ENCODE peak calls at places on chromosomes 13 and 19, in ten cellular contexts. M is endothelial cell; X is thoracic aorta; S is choroid plexus epithelial cell; U is mammary epithelial cell; B is BE2C; T is IMR-90; H is heart right ventricle; Q is CD8-positive, alpha-beta T cell; A is fibroblast of lung. G is an unnamed sample.

GRCh38 chr13:39777021-39777420 is 121.6 kb downstream of the COG6 start:
- DNase-seq in M (no peak), X (no peak), S (no peak), U (no peak), B (no peak), T (no peak), H (no peak), Q (no peak), A (no peak), G (no peak)

GRCh38 chr13:84654654-84655244 is 772.5 kb upstream of the SLITRK1 start:
- DNase-seq in M (no peak), X (no peak), S (no peak), U (no peak), B (no peak), T (no peak), H (no peak), Q (no peak), A (no peak), G (no peak)

GRCh38 chr13:65453982-65454381 is 1776.2 kb downstream of the PCDH9 start:
- DNase-seq in M (no peak), X (no peak), S (no peak), U (no peak), B (no peak), T (no peak), H (no peak), Q (no peak), A (no peak), G (no peak)

GRCh38 chr13:87893982-87894527 is 222.9 kb downstream of the SLITRK5 start:
- DNase-seq in M (no peak), X (no peak), S (no peak), U (no peak), B (no peak), T (no peak), H (no peak), Q (no peak), A (no peak), G (no peak)

GRCh38 chr13:65829241-65830008 is 1400.7 kb downstream of the PCDH9 start:
- DNase-seq in M (no peak), X (no peak), S (no peak), U (no peak), B (no peak), T (no peak), H (no peak), Q (no peak), A (no peak), G (no peak)

GRCh38 chr19:16896913-16897571 is 8.2 kb downstream of the F2RL3 start:
- DNase-seq in M (peak; percentile 93), X (peak; percentile 95), S (peak; percentile 97), U (peak; percentile 86), B (peak; percentile 96), T (peak; percentile 91), H (peak; percentile 97), Q (peak; percentile 42), A (peak; percentile 96), G (peak; percentile 93)

GRCh38 chr19:32172761-32173160 is 172.6 kb upstream of the ZNF507 start:
- DNase-seq in M (no peak), X (no peak), S (no peak), U (no peak), B (no peak), T (no peak), H (no peak), Q (no peak), A (no peak), G (no peak)

GRCh38 chr13:26010487-26011207 is 41.2 kb downstream of the SHISA2 start:
- DNase-seq in M (no peak), X (no peak), S (no peak), U (no peak), B (no peak), T (no peak), H (no peak), Q (no peak), A (no peak), G (no peak)

GRCh38 chr19:43132696-43133095 is 50.2 kb upstream of the PSG2 start:
- DNase-seq in M (no peak), X (no peak), S (no peak), U (peak; percentile 39), B (no peak), T (peak; percentile 59), H (no peak), Q (no peak), A (no peak), G (no peak)

GRCh38 chr19:58483776-58484175 is 7.6 kb downstream of the ZNF446 start:
- DNase-seq in M (no peak), X (no peak), S (no peak), U (no peak), B (no peak), T (peak; percentile 17), H (no peak), Q (no peak), A (no peak), G (no peak)

GRCh38 chr19:35249848-35250711 is 1.3 kb downstream of the LSR start:
- DNase-seq in M (no peak), X (no peak), S (no peak), U (no peak), B (no peak), T (no peak), H (no peak), Q (no peak), A (no peak), G (no peak)

GRCh38 chr19:3678188-3678587 is 22.1 kb downstream of the PIP5K1C start:
- DNase-seq in M (no peak), X (no peak), S (no peak), U (no peak), B (no peak), T (no peak), H (no peak), Q (no peak), A (no peak), G (no peak)

GRCh38 chr19:30656520-30657100 is 284.4 kb downstream of the ZNF536 start:
- DNase-seq in M (no peak), X (no peak), S (no peak), U (no peak), B (no peak), T (no peak), H (no peak), Q (no peak), A (no peak), G (no peak)

GRCh38 chr13:110536006-110536693 is 25.4 kb downstream of the RAB20 start:
- DNase-seq in M (no peak), X (no peak), S (no peak), U (no peak), B (no peak), T (no peak), H (peak; percentile 45), Q (no peak), A (no peak), G (no peak)

GRCh38 chr19:53553865-53554791 is 16.2 kb downstream of the ZNF331 start:
- DNase-seq in M (peak; percentile 61), X (peak; percentile 56), S (peak; percentile 88), U (peak; percentile 78), B (peak; percentile 82), T (peak; percentile 93), H (peak; percentile 89), Q (peak; percentile 88), A (peak; percentile 85), G (no peak)

DNA sequence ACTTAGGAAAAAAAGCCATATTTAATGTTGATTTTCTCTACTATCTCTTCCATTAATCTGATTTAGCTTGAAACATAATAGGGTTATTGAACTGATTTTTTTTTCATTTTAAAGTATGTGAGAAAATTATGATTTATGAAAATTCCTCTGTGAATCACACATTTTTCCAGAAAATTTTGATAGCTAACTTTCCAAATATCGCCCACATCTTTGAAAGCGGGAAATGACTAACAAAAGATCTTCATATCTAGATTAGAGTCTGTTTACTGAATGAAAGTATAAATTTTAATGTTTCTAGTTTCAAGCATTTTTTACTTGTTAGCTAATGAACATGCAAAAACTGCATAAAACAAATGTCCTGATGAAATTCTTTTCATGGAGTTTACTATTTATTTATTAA is 97.4 kb downstream of the POSTN start:
- DNase-seq in M (no peak), X (no peak), S (no peak), U (no peak), B (no peak), T (peak; percentile 15), H (no peak), Q (no peak), A (no peak), G (no peak)
- TF ChIP-seq CTCF in M (no peak), X (no peak), S (no peak), U (no peak), B (no peak), T (no peak), H (no peak), Q (no peak), A (no peak), G (no peak)

GRCh38 chr13:85879014-85879413 is 79.8 kb upstream of the SLITRK6 start:
- DNase-seq in M (no peak), X (no peak), S (peak; percentile 2), U (no peak), B (no peak), T (no peak), H (no peak), Q (no peak), A (peak; percentile 8), G (no peak)
- TF ChIP-seq CTCF in M (no peak), X (no peak), S (no peak), U (no peak), B (no peak), T (no peak), H (no peak), Q (no peak), A (no peak), G (no peak)

GRCh38 chr13:86741762-86742285 is 929.3 kb upstream of the SLITRK5 start:
- DNase-seq in M (no peak), X (no peak), S (peak; percentile 25), U (no peak), B (no peak), T (no peak), H (no peak), Q (no peak), A (peak; percentile 11), G (no peak)
- TF ChIP-seq CTCF in M (peak; percentile 24), X (no peak), S (peak; percentile 44), U (no peak), B (no peak), T (peak; percentile 5), H (no peak), Q (no peak), A (no peak), G (peak; percentile 7)

GRCh38 chr13:24716446-24716845 is 36.2 kb downstream of the ATP12A start:
- DNase-seq in M (no peak), X (no peak), S (no peak), U (no peak), B (no peak), T (no peak), H (no peak), Q (no peak), A (no peak), G (no peak)

GRCh38 chr13:24717217-24717616 is 37.0 kb downstream of the ATP12A start:
- DNase-seq in M (no peak), X (no peak), S (no peak), U (no peak), B (no peak), T (no peak), H (no peak), Q (no peak), A (no peak), G (no peak)

GRCh38 chr13:24713022-24713421 is 32.8 kb downstream of the ATP12A start:
- DNase-seq in M (no peak), X (no peak), S (no peak), U (no peak), B (no peak), T (no peak), H (peak; percentile 44), Q (no peak), A (no peak), G (no peak)

GRCh38 chr13:24718192-24718965 is 38.2 kb downstream of the ATP12A start:
- DNase-seq in M (no peak), X (no peak), S (no peak), U (no peak), B (no peak), T (no peak), H (peak; percentile 18), Q (no peak), A (no peak), G (no peak)

GRCh38 chr13:24716011-24716410 is 35.8 kb downstream of the ATP12A start:
- DNase-seq in M (no peak), X (no peak), S (no peak), U (no peak), B (no peak), T (no peak), H (no peak), Q (no peak), A (no peak), G (no peak)
- TF ChIP-seq CTCF in M (no peak), X (no peak), S (no peak), U (no peak), B (no peak), T (no peak), H (no peak), Q (no peak), A (no peak), G (no peak)

G was measured in D721Med.